ENCODE peak calls at places on chromosomes 13 and 19, in eight cellular contexts. One of them, this sample, is unnamed.

GRCh38 chr13:110130431-110130830 is 176.5 kb downstream of the COL4A1 start:
- DNase-seq in IMR-90: no peak
- DNase-seq in A549: no peak
- DNase-seq in K562: no peak
- DNase-seq in HepG2: no peak
- DNase-seq in WTC11: no peak
- DNase-seq in H1: no peak
- DNase-seq in GM12878: no peak
- DNase-seq in this sample: no peak

GRCh38 chr13:24605923-24606372 is 74.3 kb upstream of the ATP12A start:
- DNase-seq in HepG2: peak
- DNase-seq in IMR-90: peak
- DNase-seq in A549: peak
- DNase-seq in WTC11: no peak
- DNase-seq in H1: peak
- DNase-seq in GM12878: no peak
- DNase-seq in K562: peak
- DNase-seq in this sample: no peak

GRCh38 chr13:75946746-75947397 is 310.7 kb downstream of the LMO7 start:
- DNase-seq in GM12878: no peak
- DNase-seq in H1: no peak
- DNase-seq in K562: no peak
- DNase-seq in WTC11: no peak
- DNase-seq in A549: no peak
- DNase-seq in IMR-90: no peak
- DNase-seq in HepG2: no peak
- DNase-seq in this sample: no peak

GRCh38 chr19:4089946-4090345 is 23.2 kb upstream of the ZBTB7A start:
- DNase-seq in GM12878: no peak
- DNase-seq in K562: no peak
- DNase-seq in WTC11: no peak
- DNase-seq in H1: no peak
- DNase-seq in A549: no peak
- DNase-seq in IMR-90: no peak
- DNase-seq in HepG2: no peak
- DNase-seq in this sample: no peak

GRCh38 chr13:23915308-23915707 is 18.0 kb upstream of the C1QTNF9B start:
- DNase-seq in H1: no peak
- DNase-seq in A549: no peak
- DNase-seq in HepG2: peak
- DNase-seq in GM12878: no peak
- DNase-seq in WTC11: no peak
- DNase-seq in K562: no peak
- DNase-seq in IMR-90: no peak
- DNase-seq in this sample: no peak

GRCh38 chr13:30429235-30429634 is 6.9 kb downstream of the UBE2L5 start:
- DNase-seq in A549: no peak
- DNase-seq in K562: no peak
- DNase-seq in WTC11: no peak
- DNase-seq in H1: no peak
- DNase-seq in HepG2: no peak
- DNase-seq in GM12878: no peak
- DNase-seq in IMR-90: no peak
- DNase-seq in this sample: no peak

GRCh38 chr19:43455321-43456113 is 9.9 kb downstream of the LYPD3 start:
- DNase-seq in GM12878: no peak
- DNase-seq in H1: no peak
- DNase-seq in K562: no peak
- DNase-seq in WTC11: no peak
- DNase-seq in A549: no peak
- DNase-seq in HepG2: no peak
- DNase-seq in IMR-90: no peak
- DNase-seq in this sample: no peak

GRCh38 chr13:97367016-97367415 is 67.0 kb upstream of the RAP2A start:
- DNase-seq in WTC11: no peak
- DNase-seq in IMR-90: peak
- DNase-seq in A549: no peak
- DNase-seq in K562: no peak
- DNase-seq in HepG2: no peak
- DNase-seq in GM12878: no peak
- DNase-seq in H1: no peak
- DNase-seq in this sample: no peak

GRCh38 chr13:98052412-98052811 is 90.5 kb upstream of the FARP1 start:
- DNase-seq in H1: no peak
- DNase-seq in WTC11: no peak
- DNase-seq in A549: no peak
- DNase-seq in HepG2: no peak
- DNase-seq in K562: no peak
- DNase-seq in GM12878: no peak
- DNase-seq in IMR-90: no peak
- DNase-seq in this sample: no peak

GRCh38 chr13:97441414-97441813 is 7.4 kb downstream of the RAP2A start:
- DNase-seq in A549: no peak
- DNase-seq in K562: no peak
- DNase-seq in WTC11: no peak
- DNase-seq in HepG2: no peak
- DNase-seq in H1: no peak
- DNase-seq in GM12878: no peak
- DNase-seq in IMR-90: no peak
- DNase-seq in this sample: no peak

GRCh38 chr19:15640294-15640903 is at the start of gene CYP4F3:
- DNase-seq in A549: peak
- DNase-seq in WTC11: no peak
- DNase-seq in HepG2: peak
- DNase-seq in H1: no peak
- DNase-seq in IMR-90: no peak
- DNase-seq in GM12878: no peak
- DNase-seq in K562: peak
- DNase-seq in this sample: peak

GRCh38 chr13:26480246-26480855 is 77.1 kb upstream of the WASF3 start:
- DNase-seq in GM12878: no peak
- DNase-seq in K562: no peak
- DNase-seq in HepG2: no peak
- DNase-seq in WTC11: no peak
- DNase-seq in A549: peak
- DNase-seq in IMR-90: peak
- DNase-seq in H1: no peak
- DNase-seq in this sample: no peak

DNA sequence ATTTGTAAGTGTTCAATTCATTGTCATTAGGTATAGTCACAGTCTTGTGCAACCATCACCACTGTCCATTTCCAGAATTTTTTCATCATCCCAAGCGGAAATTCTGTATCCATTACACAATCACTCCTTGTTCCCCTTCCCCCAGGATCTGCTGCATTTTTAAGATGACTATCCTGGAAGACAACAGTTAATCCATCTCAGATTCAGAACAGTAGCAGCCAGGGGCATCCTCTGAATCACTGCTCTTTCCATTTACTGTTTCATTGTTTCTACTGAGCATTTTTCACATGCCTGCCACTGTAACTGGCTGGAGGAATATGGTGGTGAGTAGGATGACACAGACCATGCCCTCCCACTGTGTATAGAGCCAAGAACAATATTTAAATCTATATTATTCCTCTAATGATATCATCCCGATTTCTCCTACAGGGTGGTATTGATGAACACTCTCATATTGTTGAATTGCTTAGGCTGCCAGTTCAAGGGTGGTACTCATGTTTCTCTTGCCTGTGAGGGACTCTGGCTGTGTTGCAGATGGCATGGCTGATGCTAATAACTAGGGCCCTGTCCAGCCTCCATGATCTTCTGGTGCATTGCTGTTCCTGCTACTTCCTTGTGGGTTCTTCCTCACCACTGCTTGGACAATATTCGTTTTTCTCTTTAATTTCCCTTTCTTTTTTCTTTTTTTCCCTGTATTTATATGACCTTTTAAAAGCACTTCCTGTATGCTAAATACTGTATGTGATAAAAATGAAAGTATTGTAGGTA is 59.0 kb downstream of the WDFY2 start:
- DNase-seq in GM12878: no peak
- DNase-seq in HepG2: peak
- DNase-seq in IMR-90: peak
- DNase-seq in WTC11: no peak
- DNase-seq in A549: peak
- DNase-seq in K562: no peak
- DNase-seq in H1: no peak
- DNase-seq in this sample: no peak
- TF ChIP-seq USF2 in GM12878: no peak
- TF ChIP-seq USF2 in HepG2: no peak
- TF ChIP-seq USF2 in IMR-90: no peak
- TF ChIP-seq USF2 in WTC11: no peak
- TF ChIP-seq USF2 in A549: no peak
- TF ChIP-seq USF2 in K562: no peak
- TF ChIP-seq USF2 in H1: no peak
- TF ChIP-seq USF2 in this sample: no peak

GRCh38 chr19:19488041-19488874 is 27.1 kb downstream of the TSSK6 start:
- DNase-seq in A549: no peak
- DNase-seq in HepG2: no peak
- DNase-seq in H1: no peak
- DNase-seq in IMR-90: no peak
- DNase-seq in WTC11: no peak
- DNase-seq in GM12878: no peak
- DNase-seq in K562: peak
- DNase-seq in this sample: peak
- TF ChIP-seq USF2 in A549: no peak
- TF ChIP-seq USF2 in HepG2: no peak
- TF ChIP-seq USF2 in H1: no peak
- TF ChIP-seq USF2 in IMR-90: no peak
- TF ChIP-seq USF2 in WTC11: no peak
- TF ChIP-seq USF2 in GM12878: no peak
- TF ChIP-seq USF2 in K562: no peak
- TF ChIP-seq USF2 in this sample: no peak

GRCh38 chr19:6268382-6268771 is 11.4 kb downstream of the MLLT1 start:
- DNase-seq in A549: no peak
- DNase-seq in HepG2: no peak
- DNase-seq in H1: no peak
- DNase-seq in K562: no peak
- DNase-seq in GM12878: no peak
- DNase-seq in IMR-90: no peak
- DNase-seq in WTC11: no peak
- DNase-seq in this sample: no peak

GRCh38 chr19:6267552-6268381 is 12.0 kb downstream of the MLLT1 start:
- DNase-seq in WTC11: no peak
- DNase-seq in K562: no peak
- DNase-seq in H1: no peak
- DNase-seq in HepG2: no peak
- DNase-seq in A549: no peak
- DNase-seq in GM12878: no peak
- DNase-seq in IMR-90: peak
- DNase-seq in this sample: no peak

GRCh38 chr19:6270822-6271221 is 9.0 kb downstream of the MLLT1 start:
- DNase-seq in H1: no peak
- DNase-seq in WTC11: no peak
- DNase-seq in IMR-90: no peak
- DNase-seq in HepG2: no peak
- DNase-seq in K562: no peak
- DNase-seq in GM12878: no peak
- DNase-seq in A549: no peak
- DNase-seq in this sample: no peak

GRCh38 chr19:6270076-6270745 is 9.6 kb downstream of the MLLT1 start:
- DNase-seq in K562: no peak
- DNase-seq in HepG2: no peak
- DNase-seq in IMR-90: no peak
- DNase-seq in WTC11: no peak
- DNase-seq in GM12878: no peak
- DNase-seq in A549: no peak
- DNase-seq in H1: no peak
- DNase-seq in this sample: no peak

DNA sequence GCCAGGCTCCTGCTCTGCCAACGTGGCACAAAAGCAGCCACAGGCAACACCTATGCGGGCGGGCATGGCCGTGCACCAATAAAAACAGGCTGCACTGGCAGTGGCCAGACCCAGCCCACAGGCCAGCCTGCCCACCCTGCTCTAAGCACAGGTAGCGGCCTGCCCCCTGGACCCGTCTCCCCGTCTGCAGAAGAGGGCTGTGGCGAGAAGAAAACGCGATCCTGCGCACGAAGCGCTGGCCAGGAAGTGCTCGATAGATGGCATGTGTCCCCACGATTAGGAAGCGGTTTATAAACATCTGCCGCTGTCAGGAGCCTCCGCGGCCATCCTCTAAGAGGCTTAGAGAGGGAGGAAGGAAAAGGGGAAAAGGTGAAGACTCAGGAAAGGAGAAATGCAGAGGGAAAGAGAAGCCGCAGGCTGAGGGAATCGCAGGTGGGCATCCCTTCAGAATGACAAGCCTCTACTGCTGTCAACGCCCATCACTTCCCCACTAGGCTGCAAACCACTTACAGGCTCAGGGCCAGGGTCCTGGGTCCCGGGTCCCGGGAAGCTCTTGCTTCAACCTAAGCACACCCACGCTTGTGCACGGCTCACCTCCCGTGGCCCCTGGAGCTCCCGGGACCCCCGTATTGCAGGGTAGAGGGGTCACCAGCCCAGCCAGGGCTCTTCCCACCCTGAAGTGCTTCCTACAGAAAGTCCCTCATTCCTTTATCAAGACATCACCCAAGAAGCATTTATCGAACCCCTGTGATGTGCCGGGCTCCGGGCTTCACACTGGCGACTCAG is 10.5 kb downstream of the MLLT1 start:
- DNase-seq in K562: no peak
- DNase-seq in IMR-90: no peak
- DNase-seq in HepG2: no peak
- DNase-seq in A549: no peak
- DNase-seq in GM12878: no peak
- DNase-seq in H1: no peak
- DNase-seq in WTC11: no peak
- DNase-seq in this sample: no peak
- TF ChIP-seq USF2 in K562: no peak
- TF ChIP-seq USF2 in IMR-90: no peak
- TF ChIP-seq USF2 in HepG2: no peak
- TF ChIP-seq USF2 in A549: no peak
- TF ChIP-seq USF2 in GM12878: no peak
- TF ChIP-seq USF2 in H1: no peak
- TF ChIP-seq USF2 in WTC11: no peak
- TF ChIP-seq USF2 in this sample: no peak

DNA sequence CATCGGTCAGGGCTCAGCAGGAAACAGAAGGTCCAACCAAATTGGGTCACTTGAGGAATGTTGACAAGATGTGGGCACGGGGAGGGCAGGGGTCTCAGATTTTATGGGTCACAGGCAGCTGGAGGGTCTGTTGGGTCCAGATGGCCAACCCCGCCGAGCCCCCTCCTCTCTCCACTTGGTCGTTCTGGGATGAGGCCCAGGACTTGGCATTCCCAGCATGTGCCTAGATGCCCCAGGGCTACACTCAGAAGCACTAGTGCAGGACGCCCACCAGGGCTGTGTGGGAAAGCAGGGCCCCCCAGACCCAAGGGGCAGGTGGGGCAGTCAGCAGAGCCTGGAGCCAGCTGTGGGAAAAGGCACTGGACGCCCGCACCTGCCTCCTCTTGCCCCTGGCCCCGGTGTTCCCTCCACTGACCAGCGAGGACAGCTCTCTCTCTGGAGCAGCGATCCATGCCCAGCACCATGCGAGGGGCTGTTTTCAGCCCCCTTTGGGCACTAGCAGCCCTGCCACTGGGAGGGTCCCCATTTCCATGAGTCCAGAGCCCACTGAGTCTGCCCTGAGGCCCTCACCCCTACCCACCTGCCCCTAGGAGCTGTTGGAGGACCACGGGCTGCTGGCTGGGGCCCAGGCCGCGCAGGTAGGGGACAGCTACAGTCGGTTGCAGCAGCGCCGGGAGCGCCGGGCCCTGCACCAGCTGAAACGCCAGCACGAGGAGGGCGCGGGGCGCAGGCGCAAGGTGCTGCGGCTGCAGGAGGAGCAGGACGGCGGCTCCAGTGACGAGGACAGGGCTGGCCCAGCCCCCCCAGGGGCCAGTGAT is 26.0 kb downstream of the DHX34 start:
- DNase-seq in IMR-90: no peak
- DNase-seq in A549: no peak
- DNase-seq in GM12878: no peak
- DNase-seq in K562: no peak
- DNase-seq in H1: no peak
- DNase-seq in WTC11: no peak
- DNase-seq in HepG2: no peak
- DNase-seq in this sample: no peak
- TF ChIP-seq USF2 in IMR-90: no peak
- TF ChIP-seq USF2 in A549: no peak
- TF ChIP-seq USF2 in GM12878: no peak
- TF ChIP-seq USF2 in K562: no peak
- TF ChIP-seq USF2 in H1: no peak
- TF ChIP-seq USF2 in WTC11: no peak
- TF ChIP-seq USF2 in HepG2: no peak
- TF ChIP-seq USF2 in this sample: no peak

This sample was measured in SK-N-SH.